ENCODE peak calls at places on chromosomes 2 and 18, in five cellular contexts. One of them, this sample, is unnamed.

GRCh38 chr18:30889582-30890301 is 152.8 kb downstream of the DSC3 start:
- DNase-seq in mammary epithelial cell: peak
- DNase-seq in BE2C: no peak
- DNase-seq in dorsolateral prefrontal cortex: no peak
- DNase-seq in ovary: no peak
- DNase-seq in this sample: no peak

GRCh38 chr18:55001625-55002024 is 42.4 kb upstream of the CCDC68 start:
- DNase-seq in dorsolateral prefrontal cortex: no peak
- DNase-seq in BE2C: no peak
- DNase-seq in ovary: no peak
- DNase-seq in mammary epithelial cell: no peak
- DNase-seq in this sample: no peak

GRCh38 chr2:120250640-120251039 is 2.0 kb upstream of the RALB start:
- DNase-seq in BE2C: no peak
- DNase-seq in mammary epithelial cell: no peak
- DNase-seq in dorsolateral prefrontal cortex: no peak
- DNase-seq in ovary: no peak
- DNase-seq in this sample: no peak

GRCh38 chr2:96809216-96809882 is 6.7 kb upstream of the CNNM3 start:
- DNase-seq in dorsolateral prefrontal cortex: no peak
- DNase-seq in BE2C: no peak
- DNase-seq in ovary: no peak
- DNase-seq in mammary epithelial cell: no peak
- DNase-seq in this sample: no peak

GRCh38 chr2:60046529-60046928 is 506.9 kb downstream of the BCL11A start:
- DNase-seq in BE2C: no peak
- DNase-seq in dorsolateral prefrontal cortex: no peak
- DNase-seq in mammary epithelial cell: no peak
- DNase-seq in ovary: no peak
- DNase-seq in this sample: no peak

GRCh38 chr2:108349571-108349928 is 28.2 kb upstream of the SULT1C4 start:
- DNase-seq in BE2C: no peak
- DNase-seq in mammary epithelial cell: no peak
- DNase-seq in dorsolateral prefrontal cortex: no peak
- DNase-seq in ovary: no peak
- DNase-seq in this sample: no peak

GRCh38 chr18:9400197-9400596 is 65.6 kb downstream of the TWSG1 start:
- DNase-seq in dorsolateral prefrontal cortex: no peak
- DNase-seq in BE2C: no peak
- DNase-seq in ovary: no peak
- DNase-seq in mammary epithelial cell: no peak
- DNase-seq in this sample: no peak

GRCh38 chr2:196742685-196743084 is 56.8 kb downstream of the GTF3C3 start:
- DNase-seq in BE2C: no peak
- DNase-seq in ovary: no peak
- DNase-seq in dorsolateral prefrontal cortex: no peak
- DNase-seq in mammary epithelial cell: no peak
- DNase-seq in this sample: no peak

GRCh38 chr2:26724784-26725515 is 32.4 kb downstream of the KCNK3 start:
- DNase-seq in ovary: peak
- DNase-seq in mammary epithelial cell: no peak
- DNase-seq in BE2C: no peak
- DNase-seq in dorsolateral prefrontal cortex: no peak
- DNase-seq in this sample: no peak

GRCh38 chr2:9460441-9461017 is 13.8 kb upstream of the IAH1 start:
- DNase-seq in ovary: no peak
- DNase-seq in mammary epithelial cell: no peak
- DNase-seq in BE2C: no peak
- DNase-seq in dorsolateral prefrontal cortex: no peak
- DNase-seq in this sample: no peak

GRCh38 chr2:9463698-9464034 is 10.7 kb upstream of the IAH1 start:
- DNase-seq in ovary: no peak
- DNase-seq in mammary epithelial cell: no peak
- DNase-seq in dorsolateral prefrontal cortex: no peak
- DNase-seq in BE2C: no peak
- DNase-seq in this sample: no peak

GRCh38 chr2:9465170-9465569 is 9.2 kb upstream of the IAH1 start:
- DNase-seq in BE2C: no peak
- DNase-seq in dorsolateral prefrontal cortex: no peak
- DNase-seq in mammary epithelial cell: no peak
- DNase-seq in ovary: no peak
- DNase-seq in this sample: no peak

GRCh38 chr2:9462313-9462712 is 12.0 kb upstream of the IAH1 start:
- DNase-seq in dorsolateral prefrontal cortex: no peak
- DNase-seq in ovary: no peak
- DNase-seq in BE2C: peak
- DNase-seq in mammary epithelial cell: no peak
- DNase-seq in this sample: no peak

DNA sequence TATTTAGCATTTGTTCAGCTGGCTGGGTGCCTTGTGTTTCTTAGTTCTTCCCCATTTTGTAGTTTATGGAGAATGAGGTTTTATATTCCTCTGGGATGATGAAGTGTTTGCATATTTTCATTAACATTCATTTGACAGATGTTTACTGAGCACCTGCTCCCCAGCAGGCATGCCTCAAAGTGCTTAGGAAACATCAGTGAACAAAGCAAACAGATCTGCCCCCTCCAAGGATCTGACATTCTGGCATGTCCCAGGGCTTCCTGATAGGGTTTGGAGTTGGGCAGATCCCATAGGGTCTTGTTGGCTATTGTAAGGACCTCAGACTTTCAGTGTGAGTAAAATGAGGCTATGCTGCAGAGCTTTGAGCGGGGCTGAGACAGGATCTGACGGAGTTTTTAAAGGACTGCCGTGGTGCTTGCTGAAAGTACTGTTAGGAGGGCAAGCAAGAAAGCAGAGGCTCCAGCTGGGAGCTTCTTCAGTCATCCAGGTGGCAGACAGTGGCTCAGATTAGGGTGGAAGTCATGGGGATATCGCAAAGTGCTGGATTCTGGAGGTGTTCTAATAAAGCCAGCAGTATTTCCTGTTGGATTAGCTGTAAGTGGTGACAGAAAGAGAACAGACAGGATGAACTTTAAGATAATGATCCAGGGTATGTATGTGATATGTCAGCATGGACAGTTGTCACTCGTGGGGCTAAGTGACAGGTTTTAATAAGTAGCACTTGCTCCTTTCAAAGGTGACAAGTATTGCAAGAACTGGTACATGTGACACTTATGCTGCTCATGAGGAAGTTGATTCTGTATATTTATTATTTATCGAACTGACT is 11.3 kb upstream of the IAH1 start:
- DNase-seq in ovary: no peak
- DNase-seq in BE2C: no peak
- DNase-seq in mammary epithelial cell: no peak
- DNase-seq in dorsolateral prefrontal cortex: no peak
- DNase-seq in this sample: no peak
- TF ChIP-seq CTCF in ovary: no peak
- TF ChIP-seq CTCF in BE2C: no peak
- TF ChIP-seq CTCF in mammary epithelial cell: no peak
- TF ChIP-seq CTCF in dorsolateral prefrontal cortex: no peak
- TF ChIP-seq CTCF in this sample: no peak

GRCh38 chr2:132668986-132669853 is 785 bp downstream of the LYPD1 start:
- DNase-seq in dorsolateral prefrontal cortex: no peak
- DNase-seq in mammary epithelial cell: peak
- DNase-seq in ovary: peak
- DNase-seq in BE2C: no peak
- DNase-seq in this sample: peak

GRCh38 chr2:132667716-132668115 is 2.3 kb downstream of the LYPD1 start:
- DNase-seq in dorsolateral prefrontal cortex: no peak
- DNase-seq in mammary epithelial cell: no peak
- DNase-seq in BE2C: no peak
- DNase-seq in ovary: no peak
- DNase-seq in this sample: peak

GRCh38 chr2:132669854-132670103 is 226 bp downstream of the LYPD1 start:
- DNase-seq in BE2C: no peak
- DNase-seq in ovary: no peak
- DNase-seq in mammary epithelial cell: peak
- DNase-seq in dorsolateral prefrontal cortex: no peak
- DNase-seq in this sample: no peak

GRCh38 chr2:132670104-132670960 is at the start of gene LYPD1:
- DNase-seq in dorsolateral prefrontal cortex: peak
- DNase-seq in mammary epithelial cell: peak
- DNase-seq in BE2C: no peak
- DNase-seq in ovary: peak
- DNase-seq in this sample: peak

GRCh38 chr2:132668189-132668833 is 1.7 kb downstream of the LYPD1 start:
- DNase-seq in dorsolateral prefrontal cortex: no peak
- DNase-seq in BE2C: no peak
- DNase-seq in ovary: peak
- DNase-seq in mammary epithelial cell: no peak
- DNase-seq in this sample: peak
- H3K4me3 ChIP-seq in dorsolateral prefrontal cortex: peak
- H3K4me3 ChIP-seq in BE2C: no peak
- H3K4me3 ChIP-seq in ovary: no peak
- H3K4me3 ChIP-seq in mammary epithelial cell: no peak
- H3K4me3 ChIP-seq in this sample: peak

GRCh38 chr18:62938006-62938405 is 222.7 kb downstream of the PHLPP1 start:
- DNase-seq in dorsolateral prefrontal cortex: no peak
- DNase-seq in mammary epithelial cell: no peak
- DNase-seq in ovary: no peak
- DNase-seq in BE2C: no peak
- DNase-seq in this sample: peak

GRCh38 chr18:62933261-62933887 is 218.0 kb downstream of the PHLPP1 start:
- DNase-seq in dorsolateral prefrontal cortex: no peak
- DNase-seq in mammary epithelial cell: no peak
- DNase-seq in ovary: no peak
- DNase-seq in BE2C: no peak
- DNase-seq in this sample: no peak

GRCh38 chr18:62937065-62937464 is 221.7 kb downstream of the PHLPP1 start:
- DNase-seq in dorsolateral prefrontal cortex: no peak
- DNase-seq in mammary epithelial cell: no peak
- DNase-seq in BE2C: no peak
- DNase-seq in ovary: no peak
- DNase-seq in this sample: peak

GRCh38 chr18:62938451-62938850 is 223.1 kb downstream of the PHLPP1 start:
- DNase-seq in ovary: no peak
- DNase-seq in mammary epithelial cell: no peak
- DNase-seq in dorsolateral prefrontal cortex: no peak
- DNase-seq in BE2C: no peak
- DNase-seq in this sample: no peak

GRCh38 chr18:62935994-62936393 is 220.7 kb downstream of the PHLPP1 start:
- DNase-seq in ovary: no peak
- DNase-seq in dorsolateral prefrontal cortex: no peak
- DNase-seq in mammary epithelial cell: no peak
- DNase-seq in BE2C: no peak
- DNase-seq in this sample: no peak
- TF ChIP-seq CTCF in ovary: no peak
- TF ChIP-seq CTCF in dorsolateral prefrontal cortex: no peak
- TF ChIP-seq CTCF in mammary epithelial cell: no peak
- TF ChIP-seq CTCF in BE2C: no peak
- TF ChIP-seq CTCF in this sample: no peak

DNA sequence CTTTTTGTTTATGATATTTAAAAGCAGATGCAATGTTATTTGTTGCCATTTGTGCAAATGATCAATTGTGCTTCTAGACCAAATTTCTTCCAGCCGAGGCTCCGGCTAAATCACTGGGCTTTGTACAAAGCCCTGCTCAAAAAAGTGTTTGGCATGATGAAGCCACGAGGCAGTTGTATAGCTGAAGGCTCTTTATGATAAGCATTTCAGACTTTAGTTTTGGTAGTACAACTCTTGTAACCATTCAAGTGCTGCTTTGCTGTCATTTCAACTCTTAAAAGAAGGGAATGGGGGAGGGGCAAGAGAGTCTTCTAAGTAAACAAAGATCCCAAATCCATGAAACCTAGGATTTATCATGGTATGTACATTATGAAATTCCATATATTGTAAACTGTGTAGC is 3.3 kb upstream of the ZNF532 start:
- DNase-seq in ovary: no peak
- DNase-seq in dorsolateral prefrontal cortex: no peak
- DNase-seq in mammary epithelial cell: no peak
- DNase-seq in BE2C: no peak
- DNase-seq in this sample: no peak
- H3K4me3 ChIP-seq in ovary: no peak
- H3K4me3 ChIP-seq in dorsolateral prefrontal cortex: peak
- H3K4me3 ChIP-seq in mammary epithelial cell: no peak
- H3K4me3 ChIP-seq in BE2C: no peak
- H3K4me3 ChIP-seq in this sample: no peak

GRCh38 chr18:47261902-47262301 is 10.4 kb upstream of the SKOR2 start:
- DNase-seq in BE2C: no peak
- DNase-seq in mammary epithelial cell: no peak
- DNase-seq in dorsolateral prefrontal cortex: no peak
- DNase-seq in ovary: no peak
- DNase-seq in this sample: no peak

GRCh38 chr18:47262397-47263196 is 11.1 kb upstream of the SKOR2 start:
- DNase-seq in mammary epithelial cell: no peak
- DNase-seq in ovary: no peak
- DNase-seq in dorsolateral prefrontal cortex: no peak
- DNase-seq in BE2C: no peak
- DNase-seq in this sample: no peak

GRCh38 chr18:47263197-47263827 is 11.9 kb upstream of the SKOR2 start:
- DNase-seq in dorsolateral prefrontal cortex: no peak
- DNase-seq in BE2C: no peak
- DNase-seq in mammary epithelial cell: no peak
- DNase-seq in ovary: no peak
- DNase-seq in this sample: no peak

GRCh38 chr18:47260138-47260923 is 8.9 kb upstream of the SKOR2 start:
- DNase-seq in dorsolateral prefrontal cortex: no peak
- DNase-seq in ovary: no peak
- DNase-seq in mammary epithelial cell: peak
- DNase-seq in BE2C: no peak
- DNase-seq in this sample: peak

DNA sequence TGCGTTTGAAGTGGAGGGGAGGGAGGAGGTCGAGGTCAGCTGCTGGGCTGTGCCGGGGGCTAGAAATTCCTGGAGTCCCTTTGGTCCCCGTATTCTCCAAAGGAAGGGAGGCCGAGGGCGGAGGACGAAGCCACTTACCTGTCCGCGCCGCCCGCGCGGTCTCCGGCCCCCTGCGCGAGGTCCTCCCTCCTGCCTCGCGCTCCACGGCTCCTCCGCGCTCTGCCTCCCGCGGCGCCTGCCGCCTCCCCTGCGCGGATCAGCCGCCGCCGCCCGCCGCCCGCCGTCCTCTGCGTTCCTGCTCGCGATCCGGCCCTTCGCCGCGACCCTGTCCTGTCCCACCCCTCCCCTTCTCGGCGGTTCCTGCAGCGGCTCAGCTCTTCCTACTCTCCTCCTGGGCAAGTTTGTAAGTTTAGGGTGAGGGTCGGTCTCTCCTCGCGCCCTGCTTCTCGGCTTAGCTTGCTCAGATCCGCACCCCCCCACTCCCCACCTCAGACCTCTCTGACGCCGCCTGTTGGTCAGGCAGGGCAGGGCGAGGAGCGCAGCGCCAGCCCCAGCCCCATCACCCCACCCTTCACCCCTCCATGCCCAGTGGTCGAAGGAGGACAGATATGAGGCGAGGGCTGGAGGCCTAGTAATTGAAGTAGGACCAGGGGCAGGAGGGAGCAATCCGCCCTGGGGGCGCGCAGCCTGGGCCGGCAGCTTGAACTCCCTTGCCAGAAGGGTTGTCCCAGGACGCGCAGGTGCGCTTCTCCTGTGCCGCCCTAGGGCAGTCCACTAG is 9.7 kb upstream of the SKOR2 start:
- DNase-seq in ovary: no peak
- DNase-seq in BE2C: no peak
- DNase-seq in mammary epithelial cell: no peak
- DNase-seq in dorsolateral prefrontal cortex: no peak
- DNase-seq in this sample: no peak
- TF ChIP-seq CTCF in ovary: no peak
- TF ChIP-seq CTCF in BE2C: peak
- TF ChIP-seq CTCF in mammary epithelial cell: no peak
- TF ChIP-seq CTCF in dorsolateral prefrontal cortex: no peak
- TF ChIP-seq CTCF in this sample: no peak

This sample was measured in fibroblast of the aortic adventitia.